ENCODE peak calls at places on chromosomes 4 and X, in seven cellular contexts. H is fibroblast of lung, C is sigmoid colon, B is ascending aorta, M is tibial nerve, V is stomach, Y is uterus. F is an unnamed sample.

GRCh38 chrX:2828404-2829065 is at the start of gene GYG2:
- DNase-seq in H (peak; percentile 58), C (no peak), B (no peak), M (no peak), V (peak; percentile 57), Y (no peak), F (no peak)

GRCh38 chrX:12970691-12971202 is 4.2 kb upstream of the TMSB4X start:
- DNase-seq in H (peak; percentile 71), C (no peak), B (peak; percentile 68), M (no peak), V (no peak), Y (peak; percentile 39), F (no peak)

GRCh38 chr4:108030332-108030731 is 40.6 kb downstream of the HADH start:
- DNase-seq in H (peak; percentile 73), C (no peak), B (no peak), M (peak; percentile 17), V (no peak), Y (no peak), F (no peak)

GRCh38 chr4:13452927-13453579 is 31.1 kb downstream of the RAB28 start:
- DNase-seq in H (no peak), C (no peak), B (no peak), M (no peak), V (no peak), Y (no peak), F (no peak)

GRCh38 chr4:169841776-169842175 is 84.0 kb upstream of the HPF1 start:
- DNase-seq in H (no peak), C (no peak), B (no peak), M (no peak), V (no peak), Y (no peak), F (no peak)

GRCh38 chr4:11720292-11720691 is 291.6 kb upstream of the HS3ST1 start:
- DNase-seq in H (peak; percentile 73), C (no peak), B (no peak), M (no peak), V (no peak), Y (no peak), F (peak; percentile 63)

GRCh38 chr4:26151615-26152014 is 169.2 kb upstream of the RBPJ start:
- DNase-seq in H (peak; percentile 55), C (peak; percentile 85), B (peak; percentile 37), M (no peak), V (no peak), Y (peak; percentile 73), F (no peak)

GRCh38 chrX:112233164-112233563 is 150.6 kb upstream of the TRPC5 start:
- DNase-seq in H (no peak), C (no peak), B (no peak), M (no peak), V (no peak), Y (no peak), F (no peak)

GRCh38 chrX:20032201-20032600 is 41.3 kb upstream of the BCLAF3 start:
- DNase-seq in H (no peak), C (no peak), B (no peak), M (no peak), V (no peak), Y (no peak), F (no peak)

GRCh38 chr4:8381814-8382581 is 58.5 kb downstream of the ACOX3 start:
- DNase-seq in H (no peak), C (no peak), B (no peak), M (no peak), V (no peak), Y (no peak), F (no peak)

GRCh38 chr4:74504212-74504611 is 59.3 kb downstream of the AREG start:
- DNase-seq in H (peak; percentile 74), C (no peak), B (no peak), M (no peak), V (no peak), Y (no peak), F (no peak)

GRCh38 chr4:113758361-113758760 is 3.2 kb downstream of the CAMK2D start:
- DNase-seq in H (no peak), C (no peak), B (no peak), M (no peak), V (no peak), Y (no peak), F (peak; percentile 49)

GRCh38 chrX:106894978-106895452 is 8.1 kb downstream of the RIPPLY1 start:
- DNase-seq in H (peak; percentile 64), C (no peak), B (no peak), M (no peak), V (no peak), Y (peak; percentile 33), F (peak; percentile 71)

GRCh38 chrX:19889582-19890342 is 2.4 kb upstream of the SH3KBP1 start:
- DNase-seq in H (peak; percentile 42), C (no peak), B (no peak), M (no peak), V (no peak), Y (no peak), F (peak; percentile 50)

GRCh38 chrX:53254570-53255461 is 26.6 kb downstream of the IQSEC2 start:
- DNase-seq in H (no peak), C (peak; percentile 33), B (no peak), M (no peak), V (no peak), Y (no peak), F (no peak)

GRCh38 chrX:110284159-110284558 is 33.7 kb downstream of the AMMECR1 start:
- DNase-seq in H (peak; percentile 69), C (no peak), B (no peak), M (no peak), V (no peak), Y (no peak), F (peak; percentile 85)

GRCh38 chr4:100311181-100311580 is 120.9 kb upstream of the DDIT4L start:
- DNase-seq in H (no peak), C (no peak), B (no peak), M (no peak), V (no peak), Y (no peak), F (peak; percentile 37)
- TF ChIP-seq CTCF in H (no peak), C (no peak), B (no peak), M (no peak), V (no peak), Y (no peak), F (peak; percentile 60)

DNA sequence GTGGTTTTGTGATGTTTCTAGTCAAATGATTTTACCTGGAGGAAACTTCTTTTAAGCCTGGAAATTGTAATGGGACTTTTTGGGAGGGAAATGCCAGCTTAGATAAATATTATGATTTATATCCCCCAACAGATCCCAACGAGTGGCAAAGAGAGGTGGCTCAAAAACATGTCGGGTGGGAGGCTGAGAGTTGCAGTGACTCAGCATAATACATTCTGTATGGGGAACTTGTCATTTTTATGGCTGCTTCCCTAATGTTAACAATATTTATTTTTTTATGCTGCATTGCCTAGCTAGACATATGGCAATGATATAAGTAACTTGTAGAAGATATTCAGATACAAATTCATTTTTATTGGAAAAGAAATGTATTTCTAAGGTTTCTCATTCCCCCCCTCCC is 219.0 kb downstream of the ARHGAP10 start:
- DNase-seq in H (peak; percentile 20), C (no peak), B (no peak), M (no peak), V (no peak), Y (no peak), F (no peak)
- H3K4me1 ChIP-seq in H (no peaks in the 10 kb centered on the region), C (no peaks in the 10 kb centered on the region), B (no peaks in the 10 kb centered on the region), M (peaks cover 10% of the 10 kb centered on the region), V (peaks cover 3% of the 10 kb centered on the region), Y (no peaks in the 10 kb centered on the region), F (peaks cover 5% of the 10 kb centered on the region)

DNA sequence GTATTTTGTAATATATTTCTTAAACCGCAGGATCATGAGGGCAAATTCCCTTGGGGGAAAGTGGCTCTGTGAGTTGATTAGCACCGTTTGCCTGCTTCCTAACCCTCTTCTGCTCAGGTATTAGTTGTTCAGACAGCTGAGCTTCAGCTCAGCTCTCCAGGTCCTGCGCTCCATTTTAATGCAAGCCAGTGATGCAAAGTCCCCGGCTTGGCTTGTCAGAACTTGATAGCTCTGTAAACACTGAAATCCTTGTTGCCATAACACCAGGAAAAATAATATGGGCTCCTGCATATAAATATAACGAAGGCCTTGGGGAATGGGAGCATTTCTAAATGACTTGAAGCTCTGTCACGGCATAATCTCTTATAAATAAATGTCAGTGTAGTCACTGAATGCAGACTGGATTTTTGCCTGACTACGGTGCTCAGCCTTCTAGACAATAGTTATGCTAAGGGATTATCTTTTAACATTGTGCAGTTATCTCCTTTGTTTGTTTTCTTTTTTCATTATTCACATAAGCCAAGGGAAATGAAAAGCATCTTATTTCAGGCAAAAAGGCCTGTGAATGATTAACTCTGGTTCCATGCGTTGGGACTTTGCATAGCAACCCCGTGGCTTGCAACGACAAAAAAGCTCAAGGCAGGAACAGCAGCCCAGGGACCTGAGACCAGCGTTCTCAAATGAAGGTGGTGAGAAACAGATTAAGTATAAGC is 253.2 kb downstream of the SPRY1 start:
- DNase-seq in H (peak; percentile 75), C (peak; percentile 75), B (peak; percentile 70), M (no peak), V (peak; percentile 49), Y (peak; percentile 38), F (peak; percentile 76)
- H3K27ac ChIP-seq in H (peak overlapping the region; percentile 33), C (peak overlapping the region; percentile 45), B (peak overlapping the region; percentile 78), M (no peak overlapping the region), V (peak overlapping the region; percentile 81), Y (peak overlapping the region; percentile 61), F (peak overlapping the region; percentile 11)

GRCh38 chr4:101230806-101231426 is 116.4 kb downstream of the PPP3CA start:
- DNase-seq in H (no peak), C (no peak), B (no peak), M (no peak), V (no peak), Y (no peak), F (no peak)

GRCh38 chr4:101227715-101228114 is 119.6 kb downstream of the PPP3CA start:
- DNase-seq in H (no peak), C (no peak), B (no peak), M (no peak), V (no peak), Y (no peak), F (no peak)

GRCh38 chr4:101236097-101236496 is 111.2 kb downstream of the PPP3CA start:
- DNase-seq in H (no peak), C (no peak), B (no peak), M (no peak), V (no peak), Y (no peak), F (no peak)

GRCh38 chr4:101229116-101229515 is 118.2 kb downstream of the PPP3CA start:
- DNase-seq in H (peak; percentile 39), C (no peak), B (no peak), M (no peak), V (no peak), Y (no peak), F (no peak)

DNA sequence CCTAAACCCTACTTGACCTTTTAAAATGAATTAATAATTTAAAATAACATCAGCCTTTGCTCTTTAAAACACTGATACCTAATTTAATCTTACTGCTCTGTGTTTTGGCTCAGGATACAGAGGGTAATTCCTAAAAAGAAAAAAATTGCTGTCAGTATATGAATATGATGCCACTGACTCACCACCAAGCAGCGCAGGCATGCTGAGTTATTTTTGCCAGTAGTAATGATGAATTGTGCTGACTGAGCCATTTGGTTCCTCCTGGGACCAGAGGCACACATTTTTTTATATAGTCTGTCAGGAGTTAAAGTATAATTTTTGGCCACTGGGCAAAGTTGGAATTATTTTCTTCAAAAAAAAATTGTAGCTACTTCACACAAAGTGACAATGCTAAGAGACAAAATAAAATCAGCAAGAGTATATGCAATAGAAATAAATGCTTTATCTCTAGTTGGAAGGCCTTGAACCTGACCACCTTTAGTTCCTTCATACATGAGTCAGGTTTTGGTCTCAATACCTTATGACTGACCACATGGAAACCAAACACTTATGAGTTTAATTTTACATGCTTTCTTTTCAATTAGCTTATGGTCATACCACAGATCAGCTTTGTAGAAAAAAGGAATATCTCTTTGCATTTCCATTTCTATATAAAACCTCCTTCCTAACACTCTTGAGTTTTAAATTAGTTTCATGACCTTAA is 115.1 kb downstream of the PPP3CA start:
- DNase-seq in H (peak; percentile 83), C (no peak), B (peak; percentile 69), M (peak; percentile 14), V (no peak), Y (no peak), F (peak; percentile 72)
- TF ChIP-seq CTCF in H (no peak), C (no peak), B (no peak), M (no peak), V (no peak), Y (no peak), F (peak; percentile 23)

GRCh38 chr4:36785965-36786364 is 458.6 kb upstream of the NWD2 start:
- DNase-seq in H (no peak), C (no peak), B (no peak), M (no peak), V (no peak), Y (no peak), F (no peak)
- H3K4me1 ChIP-seq in H (no peaks in the 10 kb centered on the region), C (no peaks in the 10 kb centered on the region), B (no peaks in the 10 kb centered on the region), M (no peaks in the 10 kb centered on the region), V (no peaks in the 10 kb centered on the region), Y (no peaks in the 10 kb centered on the region), F (no peaks in the 10 kb centered on the region)

F was measured in foreskin keratinocyte.